ENCODE peak calls at places on chromosomes 5 and 9, in eight cellular contexts. One of them, this sample, is unnamed.

GRCh38 chr9:38035873-38036272 is 33.2 kb downstream of the SHB start:
- ATAC-seq in left ventricle myocardium superior: no peak
- ATAC-seq in upper lobe of left lung: no peak
- ATAC-seq in activated CD4-positive, alpha-beta T cell treated with anti-CD3 and anti-CD28 coated beads for 36 hours: no peak
- ATAC-seq in A549: peak; percentile 63
- ATAC-seq in left cardiac atrium: peak; percentile 9
- ATAC-seq in SK-N-SH treated with all-trans-retinoic acid at 6 μM for 48 hours: peak; percentile 39
- ATAC-seq in Panc1: peak; percentile 32
- ATAC-seq in this sample: no peak

GRCh38 chr5:106801554-106801953 is 869.2 kb downstream of the EFNA5 start:
- ATAC-seq in left ventricle myocardium superior: no peak
- ATAC-seq in upper lobe of left lung: no peak
- ATAC-seq in activated CD4-positive, alpha-beta T cell treated with anti-CD3 and anti-CD28 coated beads for 36 hours: no peak
- ATAC-seq in A549: no peak
- ATAC-seq in left cardiac atrium: no peak
- ATAC-seq in SK-N-SH treated with all-trans-retinoic acid at 6 μM for 48 hours: no peak
- ATAC-seq in Panc1: no peak
- ATAC-seq in this sample: no peak

GRCh38 chr9:76699966-76700365 is 64.3 kb upstream of the PCA3 start:
- ATAC-seq in left ventricle myocardium superior: no peak
- ATAC-seq in upper lobe of left lung: no peak
- ATAC-seq in activated CD4-positive, alpha-beta T cell treated with anti-CD3 and anti-CD28 coated beads for 36 hours: no peak
- ATAC-seq in A549: peak; percentile 39
- ATAC-seq in left cardiac atrium: peak; percentile 67
- ATAC-seq in SK-N-SH treated with all-trans-retinoic acid at 6 μM for 48 hours: peak; percentile 68
- ATAC-seq in Panc1: no peak
- ATAC-seq in this sample: no peak

GRCh38 chr9:71675857-71676165 is 92.5 kb downstream of the CEMIP2 start:
- ATAC-seq in left ventricle myocardium superior: no peak
- ATAC-seq in upper lobe of left lung: no peak
- ATAC-seq in activated CD4-positive, alpha-beta T cell treated with anti-CD3 and anti-CD28 coated beads for 36 hours: no peak
- ATAC-seq in A549: no peak
- ATAC-seq in left cardiac atrium: no peak
- ATAC-seq in SK-N-SH treated with all-trans-retinoic acid at 6 μM for 48 hours: no peak
- ATAC-seq in Panc1: no peak
- ATAC-seq in this sample: no peak

GRCh38 chr9:105357937-105358336 is 89.9 kb upstream of the FSD1L start:
- ATAC-seq in left ventricle myocardium superior: no peak
- ATAC-seq in upper lobe of left lung: no peak
- ATAC-seq in activated CD4-positive, alpha-beta T cell treated with anti-CD3 and anti-CD28 coated beads for 36 hours: no peak
- ATAC-seq in A549: no peak
- ATAC-seq in left cardiac atrium: no peak
- ATAC-seq in SK-N-SH treated with all-trans-retinoic acid at 6 μM for 48 hours: no peak
- ATAC-seq in Panc1: no peak
- ATAC-seq in this sample: peak; percentile 31

GRCh38 chr9:27276182-27277030 is 20.5 kb downstream of the EQTN start:
- ATAC-seq in left ventricle myocardium superior: peak; percentile 54
- ATAC-seq in upper lobe of left lung: no peak
- ATAC-seq in activated CD4-positive, alpha-beta T cell treated with anti-CD3 and anti-CD28 coated beads for 36 hours: no peak
- ATAC-seq in A549: peak; percentile 89
- ATAC-seq in left cardiac atrium: peak; percentile 53
- ATAC-seq in SK-N-SH treated with all-trans-retinoic acid at 6 μM for 48 hours: peak; percentile 89
- ATAC-seq in Panc1: no peak
- ATAC-seq in this sample: no peak

GRCh38 chr5:148397968-148398595 is 14.3 kb downstream of the FBXO38 start:
- ATAC-seq in left ventricle myocardium superior: peak; percentile 51
- ATAC-seq in upper lobe of left lung: peak; percentile 79
- ATAC-seq in activated CD4-positive, alpha-beta T cell treated with anti-CD3 and anti-CD28 coated beads for 36 hours: no peak
- ATAC-seq in A549: no peak
- ATAC-seq in left cardiac atrium: peak; percentile 25
- ATAC-seq in SK-N-SH treated with all-trans-retinoic acid at 6 μM for 48 hours: no peak
- ATAC-seq in Panc1: no peak
- ATAC-seq in this sample: no peak

GRCh38 chr5:2758632-2759031 is 7.2 kb upstream of the IRX2 start:
- ATAC-seq in left ventricle myocardium superior: no peak
- ATAC-seq in upper lobe of left lung: no peak
- ATAC-seq in activated CD4-positive, alpha-beta T cell treated with anti-CD3 and anti-CD28 coated beads for 36 hours: no peak
- ATAC-seq in A549: no peak
- ATAC-seq in left cardiac atrium: no peak
- ATAC-seq in SK-N-SH treated with all-trans-retinoic acid at 6 μM for 48 hours: no peak
- ATAC-seq in Panc1: no peak
- ATAC-seq in this sample: no peak

GRCh38 chr9:13493697-13494096 is 214.2 kb upstream of the MPDZ start:
- ATAC-seq in left ventricle myocardium superior: no peak
- ATAC-seq in upper lobe of left lung: no peak
- ATAC-seq in activated CD4-positive, alpha-beta T cell treated with anti-CD3 and anti-CD28 coated beads for 36 hours: no peak
- ATAC-seq in A549: no peak
- ATAC-seq in left cardiac atrium: no peak
- ATAC-seq in SK-N-SH treated with all-trans-retinoic acid at 6 μM for 48 hours: no peak
- ATAC-seq in Panc1: no peak
- ATAC-seq in this sample: no peak

GRCh38 chr5:99644822-99645221 is 716.0 kb upstream of the CHD1 start:
- ATAC-seq in left ventricle myocardium superior: no peak
- ATAC-seq in upper lobe of left lung: no peak
- ATAC-seq in activated CD4-positive, alpha-beta T cell treated with anti-CD3 and anti-CD28 coated beads for 36 hours: no peak
- ATAC-seq in A549: no peak
- ATAC-seq in left cardiac atrium: no peak
- ATAC-seq in SK-N-SH treated with all-trans-retinoic acid at 6 μM for 48 hours: no peak
- ATAC-seq in Panc1: no peak
- ATAC-seq in this sample: no peak

GRCh38 chr5:157362502-157362901 is 96.6 kb downstream of the CYFIP2 start:
- ATAC-seq in left ventricle myocardium superior: peak; percentile 75
- ATAC-seq in upper lobe of left lung: no peak
- ATAC-seq in activated CD4-positive, alpha-beta T cell treated with anti-CD3 and anti-CD28 coated beads for 36 hours: no peak
- ATAC-seq in A549: no peak
- ATAC-seq in left cardiac atrium: no peak
- ATAC-seq in SK-N-SH treated with all-trans-retinoic acid at 6 μM for 48 hours: no peak
- ATAC-seq in Panc1: no peak
- ATAC-seq in this sample: no peak

GRCh38 chr5:501833-502184 is 22.4 kb downstream of the SLC9A3 start:
- ATAC-seq in left ventricle myocardium superior: no peak
- ATAC-seq in upper lobe of left lung: no peak
- ATAC-seq in activated CD4-positive, alpha-beta T cell treated with anti-CD3 and anti-CD28 coated beads for 36 hours: no peak
- ATAC-seq in A549: no peak
- ATAC-seq in left cardiac atrium: no peak
- ATAC-seq in SK-N-SH treated with all-trans-retinoic acid at 6 μM for 48 hours: no peak
- ATAC-seq in Panc1: no peak
- ATAC-seq in this sample: no peak

GRCh38 chr9:98825414-98825813 is 17.9 kb downstream of the GALNT12 start:
- ATAC-seq in left ventricle myocardium superior: no peak
- ATAC-seq in upper lobe of left lung: no peak
- ATAC-seq in activated CD4-positive, alpha-beta T cell treated with anti-CD3 and anti-CD28 coated beads for 36 hours: no peak
- ATAC-seq in A549: no peak
- ATAC-seq in left cardiac atrium: no peak
- ATAC-seq in SK-N-SH treated with all-trans-retinoic acid at 6 μM for 48 hours: no peak
- ATAC-seq in Panc1: no peak
- ATAC-seq in this sample: no peak

GRCh38 chr5:110665184-110665726 is 61.2 kb downstream of the TMEM232 start:
- ATAC-seq in left ventricle myocardium superior: no peak
- ATAC-seq in upper lobe of left lung: no peak
- ATAC-seq in activated CD4-positive, alpha-beta T cell treated with anti-CD3 and anti-CD28 coated beads for 36 hours: no peak
- ATAC-seq in A549: no peak
- ATAC-seq in left cardiac atrium: no peak
- ATAC-seq in SK-N-SH treated with all-trans-retinoic acid at 6 μM for 48 hours: no peak
- ATAC-seq in Panc1: no peak
- ATAC-seq in this sample: peak; percentile 43

GRCh38 chr5:179355976-179356968 is 11.0 kb upstream of the ADAMTS2 start:
- ATAC-seq in left ventricle myocardium superior: peak; percentile 88
- ATAC-seq in upper lobe of left lung: peak; percentile 12
- ATAC-seq in activated CD4-positive, alpha-beta T cell treated with anti-CD3 and anti-CD28 coated beads for 36 hours: no peak
- ATAC-seq in A549: no peak
- ATAC-seq in left cardiac atrium: peak; percentile 65
- ATAC-seq in SK-N-SH treated with all-trans-retinoic acid at 6 μM for 48 hours: no peak
- ATAC-seq in Panc1: no peak
- ATAC-seq in this sample: peak; percentile 5

GRCh38 chr5:90868799-90869198 is 310.2 kb downstream of the ADGRV1 start:
- ATAC-seq in left ventricle myocardium superior: no peak
- ATAC-seq in upper lobe of left lung: no peak
- ATAC-seq in activated CD4-positive, alpha-beta T cell treated with anti-CD3 and anti-CD28 coated beads for 36 hours: no peak
- ATAC-seq in A549: no peak
- ATAC-seq in left cardiac atrium: no peak
- ATAC-seq in SK-N-SH treated with all-trans-retinoic acid at 6 μM for 48 hours: no peak
- ATAC-seq in Panc1: no peak
- ATAC-seq in this sample: no peak

GRCh38 chr5:158898185-158899177 is 201.2 kb downstream of the EBF1 start:
- ATAC-seq in left ventricle myocardium superior: no peak
- ATAC-seq in upper lobe of left lung: no peak
- ATAC-seq in activated CD4-positive, alpha-beta T cell treated with anti-CD3 and anti-CD28 coated beads for 36 hours: no peak
- ATAC-seq in A549: peak; percentile 77
- ATAC-seq in left cardiac atrium: no peak
- ATAC-seq in SK-N-SH treated with all-trans-retinoic acid at 6 μM for 48 hours: no peak
- ATAC-seq in Panc1: no peak
- ATAC-seq in this sample: peak; percentile 91

GRCh38 chr5:135140805-135141204 is 106.8 kb upstream of the PITX1 start:
- ATAC-seq in left ventricle myocardium superior: peak; percentile 38
- ATAC-seq in upper lobe of left lung: peak; percentile 43
- ATAC-seq in activated CD4-positive, alpha-beta T cell treated with anti-CD3 and anti-CD28 coated beads for 36 hours: no peak
- ATAC-seq in A549: peak; percentile 78
- ATAC-seq in left cardiac atrium: peak; percentile 65
- ATAC-seq in SK-N-SH treated with all-trans-retinoic acid at 6 μM for 48 hours: peak; percentile 33
- ATAC-seq in Panc1: no peak
- ATAC-seq in this sample: peak; percentile 31

GRCh38 chr5:179805529-179806249 is 977 bp downstream of the MGAT4B start:
- ATAC-seq in left ventricle myocardium superior: peak; percentile 48
- ATAC-seq in upper lobe of left lung: peak; percentile 19
- ATAC-seq in activated CD4-positive, alpha-beta T cell treated with anti-CD3 and anti-CD28 coated beads for 36 hours: peak; percentile 8
- ATAC-seq in A549: peak; percentile 2
- ATAC-seq in left cardiac atrium: peak; percentile 47
- ATAC-seq in SK-N-SH treated with all-trans-retinoic acid at 6 μM for 48 hours: peak; percentile 45
- ATAC-seq in Panc1: peak; percentile 1
- ATAC-seq in this sample: peak; percentile 44